ENCODE peak calls at places on chromosome 19, in eight cellular contexts. J is tibial nerve; R is uterus; L is brain microvascular endothelial cell; V is hepatocyte; O is ovary; I is CD8-positive, alpha-beta memory T cell; F is left ventricle myocardium inferior. M is an unnamed sample.

GRCh38 chr19:17510220-17510993 is 1.0 kb upstream of the PGLS start:
- DNase-seq in J (no peak), R (no peak), L (no peak), V (no peak), O (no peak), I (no peak), F (no peak), M (no peak)

GRCh38 chr19:44644391-44645016 is 794 bp downstream of the PVR start:
- DNase-seq in J (no peak), R (peak), L (no peak), V (peak), O (no peak), I (no peak), F (no peak), M (peak)

GRCh38 chr19:4984448-4984990 is 15.6 kb downstream of the KDM4B start:
- DNase-seq in J (no peak), R (no peak), L (no peak), V (no peak), O (no peak), I (no peak), F (no peak), M (no peak)

GRCh38 chr19:1217366-1217765 is 11.8 kb downstream of the STK11 start:
- DNase-seq in J (no peak), R (no peak), L (no peak), V (no peak), O (no peak), I (no peak), F (no peak), M (no peak)

GRCh38 chr19:364496-365287 is 20.1 kb upstream of the MIER2 start:
- DNase-seq in J (no peak), R (no peak), L (no peak), V (no peak), O (no peak), I (no peak), F (no peak), M (no peak)

GRCh38 chr19:17473041-17473440 is 2.7 kb downstream of the SLC27A1 start:
- DNase-seq in J (no peak), R (no peak), L (peak), V (no peak), O (no peak), I (no peak), F (no peak), M (no peak)

GRCh38 chr19:46621191-46622117 is 3.4 kb downstream of the PTGIR start:
- DNase-seq in J (no peak), R (no peak), L (no peak), V (no peak), O (no peak), I (peak), F (no peak), M (no peak)

GRCh38 chr19:29873024-29873800 is 61.4 kb downstream of the CCNE1 start:
- DNase-seq in J (peak), R (peak), L (no peak), V (peak), O (peak), I (peak), F (peak), M (peak)

GRCh38 chr19:48724796-48725753 is 5.5 kb upstream of the MAMSTR start:
- DNase-seq in J (peak), R (peak), L (peak), V (peak), O (peak), I (no peak), F (peak), M (peak)

GRCh38 chr19:14375582-14376291 is 5.5 kb upstream of the ADGRE5 start:
- DNase-seq in J (no peak), R (peak), L (no peak), V (no peak), O (no peak), I (no peak), F (peak), M (no peak)

GRCh38 chr19:6745965-6746364 is 6.5 kb downstream of the TRIP10 start:
- DNase-seq in J (no peak), R (no peak), L (no peak), V (no peak), O (peak), I (no peak), F (no peak), M (no peak)

GRCh38 chr19:19115954-19116353 is 22.3 kb downstream of the TMEM161A start:
- DNase-seq in J (peak), R (no peak), L (no peak), V (no peak), O (no peak), I (peak), F (no peak), M (peak)

GRCh38 chr19:46606681-46607440 is 5.7 kb downstream of the CALM3 start:
- DNase-seq in J (no peak), R (no peak), L (no peak), V (no peak), O (no peak), I (no peak), F (no peak), M (no peak)

GRCh38 chr19:29872224-29872731 is 60.5 kb downstream of the CCNE1 start:
- DNase-seq in J (no peak), R (no peak), L (no peak), V (peak), O (no peak), I (no peak), F (no peak), M (peak)

GRCh38 chr19:8150998-8151397 is 1.6 kb upstream of the FBN3 start:
- DNase-seq in J (no peak), R (no peak), L (no peak), V (no peak), O (no peak), I (no peak), F (no peak), M (no peak)

GRCh38 chr19:4122480-4122879 is 1.4 kb downstream of the MAP2K2 start:
- DNase-seq in J (no peak), R (no peak), L (no peak), V (no peak), O (no peak), I (no peak), F (no peak), M (no peak)

GRCh38 chr19:13012690-13013608 is 17.7 kb downstream of the NFIX start:
- DNase-seq in J (peak), R (peak), L (no peak), V (peak), O (peak), I (no peak), F (peak), M (peak)

GRCh38 chr19:44603201-44603945 is 10.0 kb upstream of the IGSF23 start:
- DNase-seq in J (no peak), R (peak), L (peak), V (no peak), O (no peak), I (no peak), F (no peak), M (no peak)

DNA sequence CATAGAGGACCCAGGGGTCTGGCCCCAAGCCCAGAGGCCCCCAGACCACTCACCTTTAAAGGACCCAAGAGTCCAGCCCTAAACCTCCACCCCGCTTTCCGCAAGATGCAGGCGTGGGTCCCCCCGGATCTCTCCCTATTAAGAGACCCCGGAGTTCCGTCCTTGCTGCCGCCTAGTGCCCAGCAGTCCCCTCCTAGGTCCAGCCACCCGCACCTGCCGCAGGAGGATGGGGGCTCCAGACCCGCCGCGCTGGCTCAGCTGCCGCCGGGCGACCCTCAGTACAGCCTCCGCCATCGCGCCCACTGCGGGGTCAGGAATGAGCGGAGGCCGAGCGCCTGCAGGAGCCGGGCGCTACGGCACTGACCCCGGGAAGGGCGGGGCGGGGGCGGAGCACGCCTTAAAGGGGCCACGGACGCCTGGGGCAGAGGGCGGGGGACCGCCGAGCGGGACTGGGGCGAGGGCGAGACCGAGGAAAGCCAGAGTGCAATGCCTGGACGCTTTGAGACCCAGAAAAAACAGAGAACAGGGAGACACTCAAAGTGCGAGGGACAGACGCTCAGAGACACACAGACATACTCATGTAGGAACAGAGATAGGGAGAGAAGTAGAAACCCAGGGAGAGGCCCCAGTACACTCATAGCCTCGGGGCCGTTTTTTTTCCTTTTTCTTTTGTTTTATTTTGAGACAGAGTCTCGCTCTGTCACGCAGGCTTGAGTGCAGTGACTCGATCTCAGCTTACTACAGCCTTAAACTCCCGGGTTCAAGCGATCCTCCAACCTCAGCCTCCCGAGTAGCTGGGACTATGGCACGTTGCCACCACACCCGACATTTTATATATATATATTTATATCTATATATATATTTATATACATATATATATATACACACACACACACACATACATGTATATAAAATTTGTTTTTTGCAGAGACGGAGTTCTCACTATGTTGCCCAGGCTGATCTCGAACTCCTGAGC is at the start of gene ETHE1:
- DNase-seq in J (peak), R (peak), L (peak), V (peak), O (peak), I (peak), F (peak), M (peak)
- H3K27ac ChIP-seq in J (peak), R (peak), L (peak), V (peak), O (peak), I (peak), F (peak), M (peak)

DNA sequence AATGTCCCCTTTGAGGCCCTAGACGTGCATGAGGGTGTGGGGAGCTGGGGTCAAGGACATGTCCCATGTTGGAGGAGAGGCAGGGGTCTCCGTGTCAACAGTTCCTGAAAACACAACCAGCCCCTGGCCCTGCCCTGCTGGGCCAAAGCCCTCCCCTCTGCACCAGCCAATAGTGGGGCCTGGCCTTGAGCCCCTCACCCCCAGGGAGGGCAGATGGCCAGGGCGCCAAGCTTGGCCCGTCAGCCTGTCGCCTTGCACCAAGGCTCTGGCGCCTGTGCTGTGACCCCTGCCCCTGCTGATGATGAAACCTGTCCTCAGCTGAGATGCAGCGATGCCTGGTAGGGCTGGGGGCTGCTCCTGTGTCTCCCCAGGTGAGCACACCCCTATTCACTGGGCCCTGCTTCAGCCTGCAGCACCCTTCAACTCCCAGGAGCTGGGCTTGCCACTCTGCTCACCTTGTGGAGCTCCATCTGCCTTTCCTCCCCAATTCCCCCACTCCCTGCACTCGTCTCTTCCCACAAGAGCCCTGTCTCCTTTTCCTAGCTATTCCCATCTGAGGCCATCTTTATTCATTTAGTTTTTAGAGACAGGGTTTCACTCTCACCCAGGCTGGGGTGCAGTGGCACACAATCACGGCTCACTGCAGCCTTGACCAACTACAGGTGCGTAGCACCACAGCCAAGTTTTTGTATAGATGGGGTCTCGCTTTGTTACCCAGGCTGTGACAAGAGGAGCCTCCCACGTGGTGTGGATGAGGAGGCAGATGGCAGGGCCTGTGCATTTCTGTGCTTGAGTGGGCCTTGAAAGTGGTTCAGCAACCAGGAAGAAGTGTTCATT is 2.1 kb upstream of the HAMP start:
- DNase-seq in J (no peak), R (no peak), L (no peak), V (no peak), O (no peak), I (no peak), F (no peak), M (no peak)
- H3K27ac ChIP-seq in J (no peak), R (no peak), L (no peak), V (no peak), O (peak), I (no peak), F (no peak), M (no peak)

GRCh38 chr19:40622773-40623075 is 21.6 kb downstream of the LTBP4 start:
- DNase-seq in J (no peak), R (peak), L (no peak), V (no peak), O (peak), I (peak), F (no peak), M (no peak)

GRCh38 chr19:40621283-40621682 is 20.1 kb downstream of the LTBP4 start:
- DNase-seq in J (no peak), R (no peak), L (no peak), V (no peak), O (no peak), I (no peak), F (no peak), M (no peak)

GRCh38 chr19:40621966-40622772 is 21.0 kb downstream of the LTBP4 start:
- DNase-seq in J (no peak), R (no peak), L (no peak), V (no peak), O (no peak), I (peak), F (no peak), M (no peak)

GRCh38 chr19:40625406-40626120 is 24.4 kb downstream of the LTBP4 start:
- DNase-seq in J (no peak), R (no peak), L (no peak), V (no peak), O (no peak), I (peak), F (no peak), M (no peak)

DNA sequence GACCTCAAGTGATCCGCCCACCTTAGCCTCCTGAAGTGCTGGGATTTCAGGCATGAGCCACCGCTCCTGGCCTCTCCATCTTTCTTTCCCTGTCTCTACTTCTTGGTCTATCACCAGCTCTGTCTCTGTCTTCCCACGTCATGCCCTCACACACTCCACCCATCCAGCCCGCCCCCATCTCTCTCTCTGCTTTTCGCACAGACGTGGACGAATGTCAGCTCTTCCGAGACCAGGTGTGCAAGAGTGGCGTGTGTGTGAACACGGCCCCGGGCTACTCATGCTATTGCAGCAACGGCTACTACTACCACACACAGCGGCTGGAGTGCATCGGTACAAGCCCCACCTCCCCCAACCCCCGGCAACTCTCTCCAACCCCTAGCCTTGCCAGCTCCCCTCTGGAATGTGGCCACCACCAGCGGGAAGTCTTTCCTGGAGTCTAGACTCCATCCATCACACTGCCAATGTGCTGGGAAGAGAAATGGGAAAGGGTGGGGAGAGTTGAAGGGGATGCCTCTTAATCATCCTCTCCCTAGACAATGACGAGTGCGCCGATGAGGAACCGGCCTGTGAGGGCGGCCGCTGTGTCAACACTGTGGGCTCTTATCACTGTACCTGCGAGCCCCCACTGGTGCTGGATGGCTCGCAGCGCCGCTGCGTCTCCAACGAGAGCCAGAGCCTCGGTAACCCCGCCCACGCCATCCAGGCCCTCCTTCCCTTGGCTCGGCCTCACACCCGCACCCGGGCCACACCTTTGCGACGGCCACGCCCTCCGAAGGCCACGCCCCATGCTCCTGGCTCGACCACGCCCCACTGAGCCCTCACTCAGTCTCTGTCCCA is 22.5 kb downstream of the LTBP4 start:
- DNase-seq in J (no peak), R (peak), L (no peak), V (peak), O (no peak), I (peak), F (no peak), M (peak)
- H3K27ac ChIP-seq in J (no peak), R (no peak), L (no peak), V (no peak), O (no peak), I (no peak), F (no peak), M (peak)

GRCh38 chr19:50836543-50837195 is 3.3 kb upstream of the KLK15 start:
- DNase-seq in J (no peak), R (no peak), L (no peak), V (no peak), O (no peak), I (no peak), F (no peak), M (no peak)
- H3K27ac ChIP-seq in J (no peak), R (no peak), L (no peak), V (no peak), O (no peak), I (no peak), F (no peak), M (no peak)

GRCh38 chr19:42066075-42066754 is 3.8 kb downstream of the GRIK5 start:
- DNase-seq in J (no peak), R (no peak), L (peak), V (no peak), O (no peak), I (no peak), F (no peak), M (peak)

GRCh38 chr19:42069619-42070293 is at the start of gene GRIK5:
- DNase-seq in J (no peak), R (peak), L (no peak), V (peak), O (no peak), I (no peak), F (no peak), M (peak)

GRCh38 chr19:42067315-42067888 is 2.6 kb downstream of the GRIK5 start:
- DNase-seq in J (no peak), R (no peak), L (no peak), V (no peak), O (no peak), I (no peak), F (no peak), M (no peak)

GRCh38 chr19:42068756-42069571 is 1.0 kb downstream of the GRIK5 start:
- DNase-seq in J (no peak), R (no peak), L (no peak), V (no peak), O (no peak), I (no peak), F (no peak), M (no peak)

GRCh38 chr19:42068361-42068755 is 1.6 kb downstream of the GRIK5 start:
- DNase-seq in J (no peak), R (no peak), L (no peak), V (no peak), O (no peak), I (no peak), F (no peak), M (no peak)
- H3K27ac ChIP-seq in J (no peak), R (peak), L (no peak), V (no peak), O (no peak), I (no peak), F (no peak), M (peak)

GRCh38 chr19:38642176-38642575 is 5.3 kb upstream of the ACTN4 start:
- DNase-seq in J (no peak), R (no peak), L (no peak), V (no peak), O (no peak), I (no peak), F (no peak), M (no peak)

GRCh38 chr19:38635483-38636399 is 11.7 kb upstream of the ACTN4 start:
- DNase-seq in J (no peak), R (no peak), L (no peak), V (no peak), O (no peak), I (no peak), F (no peak), M (no peak)

GRCh38 chr19:38640368-38640767 is 7.1 kb upstream of the ACTN4 start:
- DNase-seq in J (no peak), R (no peak), L (no peak), V (peak), O (no peak), I (no peak), F (no peak), M (no peak)

GRCh38 chr19:38638461-38638860 is 9.0 kb upstream of the ACTN4 start:
- DNase-seq in J (no peak), R (no peak), L (no peak), V (no peak), O (no peak), I (no peak), F (no peak), M (no peak)

GRCh38 chr19:38639679-38640078 is 7.8 kb upstream of the ACTN4 start:
- DNase-seq in J (no peak), R (no peak), L (no peak), V (no peak), O (no peak), I (no peak), F (no peak), M (no peak)
- H3K27ac ChIP-seq in J (no peak), R (peak), L (no peak), V (no peak), O (no peak), I (no peak), F (peak), M (no peak)

GRCh38 chr19:38702278-38702677 is 42.0 kb downstream of the CAPN12 start:
- DNase-seq in J (no peak), R (no peak), L (no peak), V (no peak), O (no peak), I (no peak), F (no peak), M (no peak)
- H3K27ac ChIP-seq in J (peak), R (peak), L (no peak), V (peak), O (no peak), I (no peak), F (peak), M (no peak)

GRCh38 chr19:28864024-28864503 is 348.9 kb downstream of the UQCRFS1 start:
- DNase-seq in J (no peak), R (peak), L (no peak), V (no peak), O (no peak), I (no peak), F (peak), M (no peak)
- H3K27ac ChIP-seq in J (no peak), R (peak), L (no peak), V (no peak), O (no peak), I (no peak), F (peak), M (no peak)